ENCODE peak calls at places on chromosomes 11 and 22, in four cellular contexts. E is NCI-H2107, F is neural crest cell, U is MV-4-11. Y is an unnamed sample.

GRCh38 chr11:61756452-61757212 is 4.2 kb downstream of the MYRF start:
- DNase-seq in E (no peak), U (peak; percentile 47), F (no peak), Y (peak; percentile 68)

GRCh38 chr11:38278457-38279141 is 1680.6 kb upstream of the RAG2 start:
- DNase-seq in U (no peak), E (no peak), F (no peak), Y (no peak)

GRCh38 chr11:107116358-107116757 is 98.1 kb upstream of the GUCY1A2 start:
- DNase-seq in U (no peak), E (no peak), F (no peak), Y (no peak)

GRCh38 chr11:69131644-69132300 is 24.0 kb upstream of the SMIM38 start:
- DNase-seq in U (no peak), E (peak; percentile 3), F (peak; percentile 57), Y (peak; percentile 86)

GRCh38 chr11:60184824-60185511 is 2.1 kb upstream of the MS4A6A start:
- DNase-seq in F (no peak), E (no peak), U (peak; percentile 100), Y (no peak)

GRCh38 chr11:45405916-45406670 is 120.0 kb upstream of the SYT13 start:
- DNase-seq in F (no peak), U (peak; percentile 21), E (no peak), Y (no peak)

GRCh38 chr11:131666006-131666405 is 295.6 kb downstream of the NTM start:
- DNase-seq in E (no peak), U (no peak), F (no peak), Y (no peak)

GRCh38 chr11:26964335-26964734 is 29.6 kb upstream of the FIBIN start:
- DNase-seq in F (no peak), U (no peak), E (no peak), Y (no peak)

GRCh38 chr22:46894851-46895640 is 132.6 kb downstream of the TBC1D22A start:
- DNase-seq in F (no peak), U (no peak), E (no peak), Y (no peak)

GRCh38 chr22:49491726-49492125 is 335.9 kb downstream of the BRD1 start:
- DNase-seq in E (no peak), U (no peak), F (no peak), Y (no peak)